ENCODE peak calls at places on chromosomes 11 and 22, in nine cellular contexts. One of them, this sample, is unnamed.

GRCh38 chr22:39290724-39291161 is 28.7 kb downstream of the RPL3 start:
- DNase-seq in pancreas: peak; percentile 95
- DNase-seq in coronary artery: no peak
- DNase-seq in HT1080: no peak
- DNase-seq in fibroblast of villous mesenchyme: peak; percentile 52
- DNase-seq in HAP-1: no peak
- DNase-seq in fibroblast of the conjunctiva: no peak
- DNase-seq in hypothalamus: no peak
- DNase-seq in AG09319: no peak
- DNase-seq in this sample: no peak

GRCh38 chr11:70892889-70893288 is 359.5 kb downstream of the SHANK2 start:
- DNase-seq in coronary artery: no peak
- DNase-seq in pancreas: no peak
- DNase-seq in AG09319: no peak
- DNase-seq in HT1080: no peak
- DNase-seq in hypothalamus: no peak
- DNase-seq in fibroblast of villous mesenchyme: no peak
- DNase-seq in HAP-1: no peak
- DNase-seq in fibroblast of the conjunctiva: no peak
- DNase-seq in this sample: peak; percentile 40

GRCh38 chr11:112844530-112844929 is 116.7 kb upstream of the NCAM1 start:
- DNase-seq in pancreas: no peak
- DNase-seq in fibroblast of villous mesenchyme: no peak
- DNase-seq in coronary artery: no peak
- DNase-seq in hypothalamus: peak; percentile 82
- DNase-seq in fibroblast of the conjunctiva: no peak
- DNase-seq in HT1080: no peak
- DNase-seq in HAP-1: no peak
- DNase-seq in AG09319: no peak
- DNase-seq in this sample: no peak

GRCh38 chr11:126823271-126823670 is 177.3 kb downstream of the KIRREL3 start:
- DNase-seq in coronary artery: no peak
- DNase-seq in fibroblast of the conjunctiva: no peak
- DNase-seq in fibroblast of villous mesenchyme: no peak
- DNase-seq in AG09319: no peak
- DNase-seq in hypothalamus: no peak
- DNase-seq in HT1080: no peak
- DNase-seq in HAP-1: no peak
- DNase-seq in pancreas: no peak
- DNase-seq in this sample: no peak

GRCh38 chr11:68006606-68007166 is 2.8 kb upstream of the UNC93B1 start:
- DNase-seq in coronary artery: no peak
- DNase-seq in HAP-1: no peak
- DNase-seq in fibroblast of the conjunctiva: no peak
- DNase-seq in AG09319: no peak
- DNase-seq in hypothalamus: no peak
- DNase-seq in HT1080: no peak
- DNase-seq in pancreas: no peak
- DNase-seq in fibroblast of villous mesenchyme: no peak
- DNase-seq in this sample: no peak

GRCh38 chr11:78646564-78647185 is 72.0 kb upstream of the NARS2 start:
- DNase-seq in pancreas: peak; percentile 49
- DNase-seq in coronary artery: peak; percentile 41
- DNase-seq in HT1080: peak; percentile 50
- DNase-seq in AG09319: no peak
- DNase-seq in fibroblast of villous mesenchyme: peak; percentile 33
- DNase-seq in fibroblast of the conjunctiva: peak; percentile 14
- DNase-seq in hypothalamus: no peak
- DNase-seq in HAP-1: peak; percentile 44
- DNase-seq in this sample: no peak

GRCh38 chr11:67291481-67292381 is 2.6 kb downstream of the ANKRD13D start:
- DNase-seq in coronary artery: no peak
- DNase-seq in pancreas: no peak
- DNase-seq in fibroblast of villous mesenchyme: no peak
- DNase-seq in hypothalamus: no peak
- DNase-seq in HT1080: no peak
- DNase-seq in HAP-1: no peak
- DNase-seq in fibroblast of the conjunctiva: no peak
- DNase-seq in AG09319: no peak
- DNase-seq in this sample: peak; percentile 43

GRCh38 chr11:57779275-57779674 is 17.7 kb downstream of the CTNND1 start:
- DNase-seq in hypothalamus: no peak
- DNase-seq in fibroblast of villous mesenchyme: peak; percentile 59
- DNase-seq in fibroblast of the conjunctiva: no peak
- DNase-seq in HAP-1: peak; percentile 41
- DNase-seq in coronary artery: no peak
- DNase-seq in pancreas: peak; percentile 79
- DNase-seq in HT1080: peak; percentile 50
- DNase-seq in AG09319: peak; percentile 30
- DNase-seq in this sample: no peak

GRCh38 chr11:64611176-64611575 is 20.2 kb downstream of the SLC22A12 start:
- DNase-seq in fibroblast of the conjunctiva: no peak
- DNase-seq in pancreas: no peak
- DNase-seq in fibroblast of villous mesenchyme: no peak
- DNase-seq in HT1080: no peak
- DNase-seq in AG09319: no peak
- DNase-seq in hypothalamus: no peak
- DNase-seq in HAP-1: no peak
- DNase-seq in coronary artery: no peak
- DNase-seq in this sample: no peak

GRCh38 chr11:111561801-111562325 is 21.3 kb downstream of the LAYN start:
- DNase-seq in AG09319: peak; percentile 71
- DNase-seq in HAP-1: no peak
- DNase-seq in HT1080: peak; percentile 69
- DNase-seq in coronary artery: no peak
- DNase-seq in pancreas: no peak
- DNase-seq in fibroblast of villous mesenchyme: peak; percentile 59
- DNase-seq in fibroblast of the conjunctiva: peak; percentile 17
- DNase-seq in hypothalamus: no peak
- DNase-seq in this sample: no peak

GRCh38 chr11:10387209-10388083 is 67.6 kb upstream of the AMPD3 start:
- DNase-seq in fibroblast of villous mesenchyme: peak; percentile 87
- DNase-seq in hypothalamus: no peak
- DNase-seq in HAP-1: no peak
- DNase-seq in HT1080: no peak
- DNase-seq in pancreas: no peak
- DNase-seq in coronary artery: peak; percentile 84
- DNase-seq in AG09319: peak; percentile 96
- DNase-seq in fibroblast of the conjunctiva: peak; percentile 87
- DNase-seq in this sample: no peak

GRCh38 chr11:103929168-103929903 is 107.1 kb upstream of the DDI1 start:
- DNase-seq in fibroblast of the conjunctiva: no peak
- DNase-seq in coronary artery: no peak
- DNase-seq in AG09319: no peak
- DNase-seq in fibroblast of villous mesenchyme: no peak
- DNase-seq in hypothalamus: no peak
- DNase-seq in HAP-1: no peak
- DNase-seq in HT1080: no peak
- DNase-seq in pancreas: no peak
- DNase-seq in this sample: no peak

GRCh38 chr11:117039897-117040296 is 58.3 kb downstream of the SIK3 start:
- DNase-seq in pancreas: no peak
- DNase-seq in fibroblast of villous mesenchyme: no peak
- DNase-seq in hypothalamus: no peak
- DNase-seq in HT1080: peak; percentile 51
- DNase-seq in AG09319: no peak
- DNase-seq in coronary artery: no peak
- DNase-seq in fibroblast of the conjunctiva: no peak
- DNase-seq in HAP-1: no peak
- DNase-seq in this sample: no peak

GRCh38 chr11:7143908-7144307 is 55.1 kb downstream of the RBMXL2 start:
- DNase-seq in fibroblast of the conjunctiva: no peak
- DNase-seq in HAP-1: peak; percentile 50
- DNase-seq in coronary artery: no peak
- DNase-seq in HT1080: peak; percentile 9
- DNase-seq in fibroblast of villous mesenchyme: peak; percentile 34
- DNase-seq in pancreas: no peak
- DNase-seq in hypothalamus: no peak
- DNase-seq in AG09319: no peak
- DNase-seq in this sample: no peak

GRCh38 chr11:112886707-112887370 is 74.4 kb upstream of the NCAM1 start:
- DNase-seq in fibroblast of villous mesenchyme: no peak
- DNase-seq in fibroblast of the conjunctiva: no peak
- DNase-seq in HAP-1: no peak
- DNase-seq in HT1080: no peak
- DNase-seq in coronary artery: no peak
- DNase-seq in pancreas: no peak
- DNase-seq in AG09319: no peak
- DNase-seq in hypothalamus: no peak
- DNase-seq in this sample: no peak

GRCh38 chr11:95385577-95385976 is 154.6 kb upstream of the SESN3 start:
- DNase-seq in coronary artery: no peak
- DNase-seq in HAP-1: no peak
- DNase-seq in fibroblast of the conjunctiva: no peak
- DNase-seq in HT1080: no peak
- DNase-seq in AG09319: no peak
- DNase-seq in pancreas: no peak
- DNase-seq in fibroblast of villous mesenchyme: no peak
- DNase-seq in hypothalamus: no peak
- DNase-seq in this sample: no peak

This sample was measured in lower lobe of right lung.